ENCODE peak calls at places on chromosomes 7 and 10, in nine cellular contexts. B, H, O, W, C, D, A, Y and T are unnamed samples.

GRCh38 chr10:103548581-103549348 is 55.3 kb downstream of the NEURL1 start:
- DNase-seq in B (no peak), H (no peak), O (no peak), W (no peak), C (no peak), D (no peak), A (peak), Y (no peak), T (no peak)

GRCh38 chr10:80283536-80284199 is 5.8 kb downstream of the MAT1A start:
- DNase-seq in B (no peak), H (no peak), O (no peak), W (no peak), C (no peak), D (no peak), A (no peak), Y (no peak), T (no peak)

GRCh38 chr10:110865184-110865803 is 6.4 kb upstream of the PDCD4 start:
- DNase-seq in B (no peak), H (peak), O (no peak), W (peak), C (no peak), D (no peak), A (no peak), Y (no peak), T (peak)

GRCh38 chr7:32043688-32044087 is 26.5 kb downstream of the PDE1C start:
- DNase-seq in B (no peak), H (peak), O (no peak), W (peak), C (no peak), D (no peak), A (no peak), Y (no peak), T (no peak)

GRCh38 chr7:51545131-51545530 is 228.5 kb upstream of the COBL start:
- DNase-seq in B (no peak), H (peak), O (no peak), W (no peak), C (no peak), D (no peak), A (no peak), Y (no peak), T (peak)

GRCh38 chr7:46291064-46291463 is 370.0 kb upstream of the IGFBP3 start:
- DNase-seq in B (no peak), H (peak), O (peak), W (no peak), C (no peak), D (no peak), A (no peak), Y (no peak), T (peak)

GRCh38 chr10:125531470-125531869 is 151.5 kb downstream of the TEX36 start:
- DNase-seq in B (no peak), H (no peak), O (no peak), W (no peak), C (peak), D (no peak), A (no peak), Y (no peak), T (no peak)

GRCh38 chr10:89206402-89207180 is 526 bp downstream of the CH25H start:
- DNase-seq in B (peak), H (no peak), O (peak), W (no peak), C (no peak), D (no peak), A (peak), Y (no peak), T (no peak)

GRCh38 chr7:18715988-18716387 is 220.4 kb downstream of the HDAC9 start:
- DNase-seq in B (no peak), H (no peak), O (no peak), W (no peak), C (no peak), D (no peak), A (no peak), Y (no peak), T (no peak)

GRCh38 chr10:83706952-83707582 is 432.2 kb upstream of the GHITM start:
- DNase-seq in B (no peak), H (no peak), O (no peak), W (no peak), C (no peak), D (no peak), A (no peak), Y (no peak), T (no peak)

GRCh38 chr7:88566174-88566729 is 193.2 kb upstream of the ZNF804B start:
- DNase-seq in B (no peak), H (no peak), O (peak), W (no peak), C (peak), D (no peak), A (no peak), Y (no peak), T (no peak)

GRCh38 chr7:17898111-17898510 is 42.2 kb downstream of the SNX13 start:
- DNase-seq in B (no peak), H (no peak), O (no peak), W (no peak), C (no peak), D (no peak), A (no peak), Y (no peak), T (no peak)

GRCh38 chr10:126215767-126216166 is 172.5 kb downstream of the ADAM12 start:
- DNase-seq in B (no peak), H (no peak), O (no peak), W (no peak), C (no peak), D (no peak), A (no peak), Y (no peak), T (no peak)

GRCh38 chr7:4745971-4746919 is 29.2 kb upstream of the AP5Z1 start:
- DNase-seq in B (no peak), H (peak), O (no peak), W (no peak), C (peak), D (no peak), A (no peak), Y (no peak), T (peak)

GRCh38 chr10:79320785-79321493 is 26.3 kb upstream of the PPIF start:
- DNase-seq in B (no peak), H (peak), O (no peak), W (no peak), C (no peak), D (peak), A (no peak), Y (peak), T (peak)

GRCh38 chr10:120400601-120401000 is 56.4 kb upstream of the PLPP4 start:
- DNase-seq in B (no peak), H (no peak), O (no peak), W (no peak), C (no peak), D (no peak), A (no peak), Y (no peak), T (no peak)